ENCODE peak calls at places on chromosomes 2 and 18, in eight cellular contexts. One of them, this sample, is unnamed.

GRCh38 chr2:119431976-119432881 is 575 bp downstream of the TMEM37 start:
- DNase-seq in CD4-positive, alpha-beta T cell: no peak
- DNase-seq in psoas muscle: no peak
- DNase-seq in adrenal gland: peak; percentile 64
- DNase-seq in heart left ventricle: peak; percentile 34
- DNase-seq in PC-9: no peak
- DNase-seq in left lung: peak; percentile 70
- DNase-seq in endodermal cell: no peak
- DNase-seq in this sample: no peak

GRCh38 chr2:10447300-10448207 is 573 bp downstream of the ODC1 start:
- DNase-seq in CD4-positive, alpha-beta T cell: no peak
- DNase-seq in psoas muscle: peak; percentile 84
- DNase-seq in adrenal gland: peak; percentile 71
- DNase-seq in heart left ventricle: no peak
- DNase-seq in PC-9: peak; percentile 55
- DNase-seq in left lung: no peak
- DNase-seq in endodermal cell: no peak
- DNase-seq in this sample: no peak

GRCh38 chr2:191155608-191156071 is 4.8 kb upstream of the STAT4 start:
- DNase-seq in CD4-positive, alpha-beta T cell: no peak
- DNase-seq in psoas muscle: no peak
- DNase-seq in adrenal gland: no peak
- DNase-seq in heart left ventricle: no peak
- DNase-seq in PC-9: no peak
- DNase-seq in left lung: no peak
- DNase-seq in endodermal cell: no peak
- DNase-seq in this sample: no peak

GRCh38 chr2:235970204-235971040 is 197.8 kb downstream of the GBX2 start:
- DNase-seq in CD4-positive, alpha-beta T cell: no peak
- DNase-seq in psoas muscle: no peak
- DNase-seq in adrenal gland: no peak
- DNase-seq in heart left ventricle: no peak
- DNase-seq in PC-9: no peak
- DNase-seq in left lung: no peak
- DNase-seq in endodermal cell: no peak
- DNase-seq in this sample: no peak

GRCh38 chr2:173884403-173884802 is 80.8 kb downstream of the SP3 start:
- DNase-seq in CD4-positive, alpha-beta T cell: peak; percentile 3
- DNase-seq in psoas muscle: peak; percentile 58
- DNase-seq in adrenal gland: peak; percentile 87
- DNase-seq in heart left ventricle: peak; percentile 53
- DNase-seq in PC-9: peak; percentile 55
- DNase-seq in left lung: peak; percentile 50
- DNase-seq in endodermal cell: peak; percentile 81
- DNase-seq in this sample: peak; percentile 53

GRCh38 chr2:95345415-95346235 is 48.5 kb downstream of the KCNIP3 start:
- DNase-seq in CD4-positive, alpha-beta T cell: peak; percentile 38
- DNase-seq in psoas muscle: peak; percentile 90
- DNase-seq in adrenal gland: peak; percentile 85
- DNase-seq in heart left ventricle: peak; percentile 78
- DNase-seq in PC-9: peak; percentile 66
- DNase-seq in left lung: peak; percentile 77
- DNase-seq in endodermal cell: peak; percentile 95
- DNase-seq in this sample: peak; percentile 67

GRCh38 chr18:76449110-76449453 is 46.0 kb downstream of the ZNF516 start:
- DNase-seq in CD4-positive, alpha-beta T cell: no peak
- DNase-seq in psoas muscle: no peak
- DNase-seq in adrenal gland: no peak
- DNase-seq in heart left ventricle: no peak
- DNase-seq in PC-9: no peak
- DNase-seq in left lung: no peak
- DNase-seq in endodermal cell: peak; percentile 28
- DNase-seq in this sample: no peak

GRCh38 chr2:1341409-1342120 is 71.7 kb upstream of the TPO start:
- DNase-seq in CD4-positive, alpha-beta T cell: no peak
- DNase-seq in psoas muscle: no peak
- DNase-seq in adrenal gland: no peak
- DNase-seq in heart left ventricle: no peak
- DNase-seq in PC-9: no peak
- DNase-seq in left lung: no peak
- DNase-seq in endodermal cell: no peak
- DNase-seq in this sample: no peak

GRCh38 chr2:86052676-86053075 is 53.0 kb downstream of the POLR1A start:
- DNase-seq in CD4-positive, alpha-beta T cell: no peak
- DNase-seq in psoas muscle: no peak
- DNase-seq in adrenal gland: peak; percentile 42
- DNase-seq in heart left ventricle: no peak
- DNase-seq in PC-9: no peak
- DNase-seq in left lung: no peak
- DNase-seq in endodermal cell: peak; percentile 33
- DNase-seq in this sample: peak; percentile 18

GRCh38 chr2:169980001-169980400 is 152.7 kb downstream of the UBR3 start:
- DNase-seq in CD4-positive, alpha-beta T cell: no peak
- DNase-seq in psoas muscle: no peak
- DNase-seq in adrenal gland: no peak
- DNase-seq in heart left ventricle: no peak
- DNase-seq in PC-9: no peak
- DNase-seq in left lung: no peak
- DNase-seq in endodermal cell: no peak
- DNase-seq in this sample: no peak

GRCh38 chr18:32956591-32957310 is 183.9 kb upstream of the KLHL14 start:
- DNase-seq in CD4-positive, alpha-beta T cell: no peak
- DNase-seq in psoas muscle: no peak
- DNase-seq in adrenal gland: peak; percentile 66
- DNase-seq in heart left ventricle: no peak
- DNase-seq in PC-9: no peak
- DNase-seq in left lung: no peak
- DNase-seq in endodermal cell: no peak
- DNase-seq in this sample: no peak

GRCh38 chr18:74373428-74373827 is 57.8 kb downstream of the C18orf63 start:
- DNase-seq in CD4-positive, alpha-beta T cell: peak; percentile 23
- DNase-seq in psoas muscle: no peak
- DNase-seq in adrenal gland: no peak
- DNase-seq in heart left ventricle: no peak
- DNase-seq in PC-9: no peak
- DNase-seq in left lung: no peak
- DNase-seq in endodermal cell: no peak
- DNase-seq in this sample: no peak

GRCh38 chr18:65477450-65477849 is 273.4 kb upstream of the CDH7 start:
- DNase-seq in CD4-positive, alpha-beta T cell: no peak
- DNase-seq in psoas muscle: no peak
- DNase-seq in adrenal gland: no peak
- DNase-seq in heart left ventricle: no peak
- DNase-seq in PC-9: no peak
- DNase-seq in left lung: no peak
- DNase-seq in endodermal cell: no peak
- DNase-seq in this sample: no peak

DNA sequence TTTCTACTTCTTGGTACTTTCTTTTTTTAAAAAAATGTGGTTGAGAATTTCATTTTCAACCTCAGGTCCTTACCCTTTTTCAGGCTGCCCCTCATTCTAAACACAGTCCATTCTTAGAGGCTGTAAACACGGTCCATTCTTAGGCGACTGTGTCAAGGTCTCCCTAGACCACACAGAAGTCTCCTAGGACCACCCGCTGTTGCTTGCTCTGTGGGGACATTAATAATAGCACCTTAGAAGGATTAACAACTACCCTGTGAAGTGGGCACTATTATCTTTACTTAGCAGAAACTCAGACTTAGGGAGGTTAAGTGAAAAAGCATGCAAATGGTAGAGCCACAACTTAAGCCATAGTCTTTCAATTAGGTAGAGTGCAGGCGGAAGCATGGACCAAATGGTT is 91.7 kb downstream of the RBMS1 start:
- DNase-seq in CD4-positive, alpha-beta T cell: no peak
- DNase-seq in psoas muscle: no peak
- DNase-seq in adrenal gland: no peak
- DNase-seq in heart left ventricle: no peak
- DNase-seq in PC-9: no peak
- DNase-seq in left lung: no peak
- DNase-seq in endodermal cell: peak; percentile 63
- DNase-seq in this sample: no peak
- H3K27ac ChIP-seq in CD4-positive, alpha-beta T cell: no peak overlapping the region
- H3K27ac ChIP-seq in psoas muscle: no peak overlapping the region
- H3K27ac ChIP-seq in adrenal gland: no peak overlapping the region
- H3K27ac ChIP-seq in heart left ventricle: no peak overlapping the region
- H3K27ac ChIP-seq in PC-9: peak overlapping the region; percentile 79
- H3K27ac ChIP-seq in left lung: no peak overlapping the region
- H3K27ac ChIP-seq in endodermal cell: no peak overlapping the region
- H3K27ac ChIP-seq in this sample: no peak overlapping the region

GRCh38 chr2:160425394-160425793 is 68.2 kb downstream of the RBMS1 start:
- DNase-seq in CD4-positive, alpha-beta T cell: no peak
- DNase-seq in psoas muscle: no peak
- DNase-seq in adrenal gland: no peak
- DNase-seq in heart left ventricle: no peak
- DNase-seq in PC-9: no peak
- DNase-seq in left lung: no peak
- DNase-seq in endodermal cell: no peak
- DNase-seq in this sample: no peak
- H3K27ac ChIP-seq in CD4-positive, alpha-beta T cell: no peak overlapping the region
- H3K27ac ChIP-seq in psoas muscle: peak overlapping the region; percentile 52
- H3K27ac ChIP-seq in adrenal gland: no peak overlapping the region
- H3K27ac ChIP-seq in heart left ventricle: peak overlapping the region; percentile 1
- H3K27ac ChIP-seq in PC-9: no peak overlapping the region
- H3K27ac ChIP-seq in left lung: peak overlapping the region; percentile 58
- H3K27ac ChIP-seq in endodermal cell: no peak overlapping the region
- H3K27ac ChIP-seq in this sample: no peak overlapping the region

GRCh38 chr2:216355738-216356137 is 16.5 kb downstream of the MARCHF4 start:
- DNase-seq in CD4-positive, alpha-beta T cell: no peak
- DNase-seq in psoas muscle: no peak
- DNase-seq in adrenal gland: no peak
- DNase-seq in heart left ventricle: no peak
- DNase-seq in PC-9: no peak
- DNase-seq in left lung: no peak
- DNase-seq in endodermal cell: no peak
- DNase-seq in this sample: no peak

GRCh38 chr2:216352653-216353270 is 19.5 kb downstream of the MARCHF4 start:
- DNase-seq in CD4-positive, alpha-beta T cell: no peak
- DNase-seq in psoas muscle: no peak
- DNase-seq in adrenal gland: no peak
- DNase-seq in heart left ventricle: no peak
- DNase-seq in PC-9: no peak
- DNase-seq in left lung: no peak
- DNase-seq in endodermal cell: no peak
- DNase-seq in this sample: no peak

GRCh38 chr2:216351172-216351925 is 20.9 kb downstream of the MARCHF4 start:
- DNase-seq in CD4-positive, alpha-beta T cell: no peak
- DNase-seq in psoas muscle: no peak
- DNase-seq in adrenal gland: no peak
- DNase-seq in heart left ventricle: no peak
- DNase-seq in PC-9: no peak
- DNase-seq in left lung: no peak
- DNase-seq in endodermal cell: no peak
- DNase-seq in this sample: no peak

GRCh38 chr2:216350214-216350789 is 22.0 kb downstream of the MARCHF4 start:
- DNase-seq in CD4-positive, alpha-beta T cell: no peak
- DNase-seq in psoas muscle: no peak
- DNase-seq in adrenal gland: no peak
- DNase-seq in heart left ventricle: no peak
- DNase-seq in PC-9: no peak
- DNase-seq in left lung: no peak
- DNase-seq in endodermal cell: no peak
- DNase-seq in this sample: no peak

GRCh38 chr2:216354236-216354788 is 18.0 kb downstream of the MARCHF4 start:
- DNase-seq in CD4-positive, alpha-beta T cell: no peak
- DNase-seq in psoas muscle: no peak
- DNase-seq in adrenal gland: no peak
- DNase-seq in heart left ventricle: no peak
- DNase-seq in PC-9: no peak
- DNase-seq in left lung: no peak
- DNase-seq in endodermal cell: no peak
- DNase-seq in this sample: no peak
- H3K27ac ChIP-seq in CD4-positive, alpha-beta T cell: peak overlapping the region; percentile 1
- H3K27ac ChIP-seq in psoas muscle: no peak overlapping the region
- H3K27ac ChIP-seq in adrenal gland: no peak overlapping the region
- H3K27ac ChIP-seq in heart left ventricle: no peak overlapping the region
- H3K27ac ChIP-seq in PC-9: no peak overlapping the region
- H3K27ac ChIP-seq in left lung: no peak overlapping the region
- H3K27ac ChIP-seq in endodermal cell: no peak overlapping the region
- H3K27ac ChIP-seq in this sample: no peak overlapping the region

GRCh38 chr18:79859314-79859713 is 61.6 kb downstream of the KCNG2 start:
- DNase-seq in CD4-positive, alpha-beta T cell: no peak
- DNase-seq in psoas muscle: no peak
- DNase-seq in adrenal gland: peak; percentile 4
- DNase-seq in heart left ventricle: no peak
- DNase-seq in PC-9: no peak
- DNase-seq in left lung: no peak
- DNase-seq in endodermal cell: no peak
- DNase-seq in this sample: no peak

GRCh38 chr18:79853993-79854364 is 56.2 kb downstream of the KCNG2 start:
- DNase-seq in CD4-positive, alpha-beta T cell: no peak
- DNase-seq in psoas muscle: peak; percentile 28
- DNase-seq in adrenal gland: no peak
- DNase-seq in heart left ventricle: no peak
- DNase-seq in PC-9: no peak
- DNase-seq in left lung: no peak
- DNase-seq in endodermal cell: peak; percentile 44
- DNase-seq in this sample: no peak

GRCh38 chr18:79857082-79857661 is 59.4 kb downstream of the KCNG2 start:
- DNase-seq in CD4-positive, alpha-beta T cell: no peak
- DNase-seq in psoas muscle: peak; percentile 36
- DNase-seq in adrenal gland: peak; percentile 54
- DNase-seq in heart left ventricle: no peak
- DNase-seq in PC-9: no peak
- DNase-seq in left lung: no peak
- DNase-seq in endodermal cell: peak; percentile 61
- DNase-seq in this sample: no peak

GRCh38 chr18:79855147-79855910 is 57.6 kb downstream of the KCNG2 start:
- DNase-seq in CD4-positive, alpha-beta T cell: no peak
- DNase-seq in psoas muscle: peak; percentile 42
- DNase-seq in adrenal gland: peak; percentile 40
- DNase-seq in heart left ventricle: no peak
- DNase-seq in PC-9: no peak
- DNase-seq in left lung: peak; percentile 12
- DNase-seq in endodermal cell: no peak
- DNase-seq in this sample: no peak

DNA sequence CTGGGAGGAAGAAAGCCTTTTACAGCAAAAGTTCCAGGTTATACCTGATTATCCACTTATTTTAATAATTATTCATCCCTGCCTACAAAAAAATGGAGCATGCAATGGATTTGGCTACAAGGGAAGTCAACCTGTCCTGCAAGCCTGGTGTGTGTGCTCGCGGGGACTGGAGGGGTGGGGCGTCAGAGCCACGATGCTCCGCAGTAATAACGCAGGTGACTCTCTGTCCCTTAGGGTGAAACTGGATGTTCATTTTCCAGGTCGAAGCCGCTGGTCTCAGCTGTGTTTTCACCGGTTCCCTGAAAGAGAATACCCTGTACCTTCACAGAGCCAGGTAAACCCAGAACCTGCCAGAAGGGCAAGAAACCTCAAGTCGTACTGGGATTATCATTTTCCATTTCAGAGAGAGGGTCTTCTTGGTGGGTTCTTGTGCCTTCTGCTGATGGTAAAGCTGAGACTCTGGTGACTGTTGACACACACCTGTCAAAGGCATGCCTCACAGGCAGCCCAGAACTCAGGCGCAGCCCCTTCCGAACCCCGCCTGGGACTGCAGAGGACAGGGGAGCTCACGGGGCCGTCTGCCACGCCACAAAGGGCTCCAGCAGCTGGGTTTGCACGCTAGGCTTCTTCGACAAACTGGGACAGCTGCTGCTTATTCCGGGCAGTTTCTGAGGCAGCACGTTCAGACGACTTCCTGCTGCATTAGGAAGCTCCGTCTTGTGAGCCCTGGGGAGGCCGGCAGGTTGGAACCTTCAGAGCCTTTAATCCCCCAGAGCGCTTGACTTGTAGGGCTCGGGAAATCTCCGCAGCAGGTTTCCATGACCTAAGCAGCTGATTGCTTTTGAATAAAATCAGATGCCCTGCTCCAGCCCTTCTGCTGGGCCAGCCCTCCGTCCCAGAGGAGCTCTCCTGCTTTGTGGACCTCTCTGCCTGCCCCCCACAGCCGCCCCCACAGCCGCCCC is 58.7 kb downstream of the KCNG2 start:
- DNase-seq in CD4-positive, alpha-beta T cell: no peak
- DNase-seq in psoas muscle: peak; percentile 45
- DNase-seq in adrenal gland: peak; percentile 48
- DNase-seq in heart left ventricle: no peak
- DNase-seq in PC-9: no peak
- DNase-seq in left lung: no peak
- DNase-seq in endodermal cell: peak; percentile 85
- DNase-seq in this sample: no peak
- H3K27ac ChIP-seq in CD4-positive, alpha-beta T cell: no peak overlapping the region
- H3K27ac ChIP-seq in psoas muscle: no peak overlapping the region
- H3K27ac ChIP-seq in adrenal gland: no peak overlapping the region
- H3K27ac ChIP-seq in heart left ventricle: no peak overlapping the region
- H3K27ac ChIP-seq in PC-9: no peak overlapping the region
- H3K27ac ChIP-seq in left lung: no peak overlapping the region
- H3K27ac ChIP-seq in endodermal cell: no peak overlapping the region
- H3K27ac ChIP-seq in this sample: no peak overlapping the region

This sample was measured in trophoblast cell.